ENCODE peak calls at places on chromosomes 4 and X, in five cellular contexts. H, P, R, K and U are unnamed samples.

GRCh38 chr4:104344342-104344980 is 150.2 kb downstream of the CXXC4 start:
- DNase-seq in H (no peak), P (no peak), R (no peak), K (no peak), U (no peak)

GRCh38 chr4:3413675-3414420 is 27.9 kb upstream of the HGFAC start:
- DNase-seq in H (no peak), P (no peak), R (no peak), K (no peak), U (no peak)

GRCh38 chr4:25670991-25671390 is 15.3 kb downstream of the SLC34A2 start:
- DNase-seq in H (no peak), P (no peak), R (no peak), K (no peak), U (no peak)

GRCh38 chrX:151722241-151722846 is 6.5 kb downstream of the FATE1 start:
- DNase-seq in H (no peak), P (peak), R (no peak), K (peak), U (no peak)

GRCh38 chr4:22019676-22020075 is 71.1 kb upstream of the KCNIP4 start:
- DNase-seq in H (no peak), P (no peak), R (no peak), K (no peak), U (no peak)

GRCh38 chr4:48752256-48752655 is 27.8 kb downstream of the FRYL start:
- DNase-seq in H (no peak), P (no peak), R (no peak), K (no peak), U (no peak)

GRCh38 chr4:54571762-54572542 is 85.8 kb upstream of the KIT start:
- DNase-seq in H (no peak), P (no peak), R (no peak), K (no peak), U (no peak)

GRCh38 chr4:102356562-102357202 is 11.4 kb upstream of the SLC39A8 start:
- DNase-seq in H (no peak), P (no peak), R (no peak), K (no peak), U (no peak)

GRCh38 chr4:73508651-73509050 is 27.1 kb downstream of the AFM start:
- DNase-seq in H (no peak), P (no peak), R (no peak), K (no peak), U (no peak)

GRCh38 chr4:168440442-168441264 is 39.6 kb downstream of the DDX60L start:
- DNase-seq in H (peak), P (no peak), R (peak), K (no peak), U (no peak)

GRCh38 chr4:112514449-112515277 is 1.3 kb downstream of the NEUROG2 start:
- DNase-seq in H (no peak), P (peak), R (no peak), K (no peak), U (peak)

GRCh38 chr4:123651127-123651526 is 254.5 kb downstream of the SPRY1 start:
- DNase-seq in H (no peak), P (no peak), R (no peak), K (no peak), U (no peak)

GRCh38 chrX:4670606-4671005 is 957.2 kb upstream of the PRKX start:
- DNase-seq in H (no peak), P (no peak), R (no peak), K (peak), U (no peak)

GRCh38 chrX:69139516-69139915 is 25.7 kb downstream of the PJA1 start:
- DNase-seq in H (no peak), P (no peak), R (no peak), K (no peak), U (no peak)

GRCh38 chrX:70169281-70169680 is 8.0 kb upstream of the DGAT2L6 start:
- DNase-seq in H (no peak), P (no peak), R (no peak), K (no peak), U (no peak)

GRCh38 chrX:49233176-49233575 is at the start of gene CACNA1F:
- DNase-seq in H (no peak), P (no peak), R (no peak), K (no peak), U (no peak)

GRCh38 chrX:10034740-10035260 is 67.6 kb downstream of the CLDN34 start:
- DNase-seq in H (no peak), P (no peak), R (no peak), K (no peak), U (no peak)

GRCh38 chr4:140188975-140189374 is 35.0 kb upstream of the MAML3 start:
- DNase-seq in H (no peak), P (no peak), R (no peak), K (no peak), U (no peak)

GRCh38 chrX:136156560-136157117 is 9.3 kb downstream of the FHL1 start:
- DNase-seq in H (no peak), P (no peak), R (no peak), K (no peak), U (no peak)

GRCh38 chrX:33434256-33435092 is 223.1 kb upstream of the DMD start:
- DNase-seq in H (no peak), P (peak), R (no peak), K (peak), U (peak)

GRCh38 chr4:156584100-156584499 is 387.5 kb downstream of the PDGFC start:
- DNase-seq in H (no peak), P (no peak), R (no peak), K (no peak), U (no peak)

GRCh38 chr4:89765966-89766365 is 71.0 kb downstream of the SNCA start:
- DNase-seq in H (peak), P (no peak), R (peak), K (no peak), U (no peak)

GRCh38 chr4:80154547-80154933 is 42.8 kb upstream of the PRDM8 start:
- DNase-seq in H (no peak), P (no peak), R (no peak), K (no peak), U (no peak)

GRCh38 chr4:82975792-82976191 is 34.8 kb downstream of the LIN54 start:
- DNase-seq in H (peak), P (no peak), R (peak), K (no peak), U (no peak)

DNA sequence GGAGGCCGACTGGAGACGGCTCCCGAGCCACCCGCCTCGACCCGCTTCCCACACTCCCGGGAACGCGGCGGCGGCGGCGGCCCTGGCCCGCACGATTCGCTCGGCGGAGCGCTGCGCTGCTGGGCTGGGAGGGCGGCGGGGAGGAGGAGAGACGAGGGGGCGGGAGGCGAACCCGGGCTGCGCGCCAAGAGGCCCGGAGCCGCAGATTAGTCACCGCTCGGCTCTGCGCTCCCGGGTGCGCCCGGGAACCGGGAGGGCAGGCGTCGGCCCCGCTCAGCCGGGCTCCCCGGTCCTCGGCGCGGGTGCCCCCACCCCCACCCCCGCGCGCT is 11.2 kb upstream of the BCOR start:
- DNase-seq in H (no peak), P (peak), R (no peak), K (peak), U (peak)
- H3K4me3 ChIP-seq in H (peak), P (peak), R (peak), K (peak), U (peak)

DNA sequence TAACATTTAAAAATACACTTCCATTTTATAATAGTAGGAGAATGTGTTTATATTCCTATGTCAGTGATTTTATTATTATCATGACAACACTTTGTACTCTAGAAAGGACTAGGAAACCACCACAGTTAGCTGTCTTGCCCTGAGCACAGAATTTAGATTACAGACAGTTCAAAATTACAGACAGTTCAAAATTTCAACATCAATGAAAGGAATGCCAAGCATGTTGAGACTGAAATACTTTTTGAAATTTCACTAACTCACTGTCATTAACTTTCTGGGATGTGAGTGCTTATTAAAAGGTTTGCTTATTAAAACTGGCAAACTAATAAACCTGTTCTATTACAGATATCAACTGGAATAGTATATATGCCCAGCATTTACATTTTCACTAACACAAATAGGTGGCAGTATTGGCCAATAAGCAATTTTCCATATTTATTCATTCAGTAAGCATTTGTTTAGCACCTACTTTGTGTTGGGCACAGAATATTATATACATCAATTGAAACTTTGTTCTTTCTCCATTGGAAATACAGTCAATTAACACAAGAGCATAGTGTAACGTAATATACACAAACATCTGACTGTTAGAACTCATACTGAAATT is 179.4 kb downstream of the FBXW7 start:
- DNase-seq in H (no peak), P (no peak), R (no peak), K (no peak), U (no peak)
- TF ChIP-seq CTCF in H (no peak), P (peak), R (peak), K (no peak), U (no peak)

GRCh38 chr4:77002721-77003120 is 53.2 kb downstream of the SEPTIN11 start:
- DNase-seq in H (no peak), P (no peak), R (no peak), K (no peak), U (no peak)

GRCh38 chr4:77003400-77003799 is 53.8 kb downstream of the SEPTIN11 start:
- DNase-seq in H (no peak), P (no peak), R (no peak), K (no peak), U (no peak)

GRCh38 chr4:77002321-77002720 is 52.8 kb downstream of the SEPTIN11 start:
- DNase-seq in H (no peak), P (no peak), R (no peak), K (no peak), U (no peak)

GRCh38 chr4:76998251-76998901 is 48.8 kb downstream of the SEPTIN11 start:
- DNase-seq in H (no peak), P (no peak), R (no peak), K (no peak), U (no peak)

GRCh38 chr4:77001907-77002306 is 52.4 kb downstream of the SEPTIN11 start:
- DNase-seq in H (no peak), P (no peak), R (no peak), K (no peak), U (no peak)
- H3K4me3 ChIP-seq in H (no peak), P (no peak), R (no peak), K (no peak), U (no peak)

GRCh38 chr4:183012862-183013855 is 85.9 kb upstream of the WWC2 start:
- DNase-seq in H (no peak), P (no peak), R (no peak), K (no peak), U (no peak)
- TF ChIP-seq CTCF in H (peak), P (no peak), R (peak), K (no peak), U (no peak)

DNA sequence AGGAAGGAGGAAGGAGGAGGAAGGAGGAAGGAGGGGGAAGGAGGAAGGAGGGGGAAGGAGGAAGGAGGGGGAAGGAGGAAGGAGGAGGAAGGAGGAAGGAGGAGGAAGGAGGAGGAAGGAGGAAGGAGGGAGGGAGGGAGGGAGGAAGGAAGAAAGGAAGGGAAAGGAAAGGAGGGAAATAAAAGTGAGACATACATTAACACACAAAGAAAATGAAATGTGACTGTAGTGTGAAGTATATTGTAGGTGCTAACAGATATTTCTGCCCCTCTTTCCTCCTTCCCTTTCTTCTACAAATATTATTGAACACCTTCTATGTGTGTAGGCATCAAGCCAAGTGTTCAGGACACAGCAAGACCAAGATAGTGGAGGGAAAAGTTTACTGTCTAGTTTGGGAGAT is 26.4 kb upstream of the PROM1 start:
- DNase-seq in H (no peak), P (no peak), R (no peak), K (no peak), U (no peak)
- H3K4me3 ChIP-seq in H (no peak), P (no peak), R (no peak), K (no peak), U (no peak)